ENCODE peak calls at places on chromosomes 12 and 14, in nine cellular contexts. F is WTC11; H is GM20000; B is left ventricle myocardium inferior; J is AG09309; Z is CD4-positive, alpha-beta T cell; Q is nephron progenitor cell; U is MM.1S; T is OCI-LY7. L is an unnamed sample.

GRCh38 chr12:132739600-132740312 is 21.9 kb downstream of the ANKLE2 start:
- DNase-seq in F (no peak), H (no peak), B (no peak), J (no peak), Z (no peak), Q (no peak), U (no peak), T (no peak), L (no peak)

GRCh38 chr12:120940799-120941198 is 36.6 kb upstream of the SPPL3 start:
- DNase-seq in F (no peak), H (no peak), B (no peak), J (no peak), Z (no peak), Q (no peak), U (no peak), T (no peak), L (no peak)

GRCh38 chr14:96027356-96028335 is 11.5 kb upstream of the C14orf132 start:
- DNase-seq in F (no peak), H (no peak), B (no peak), J (no peak), Z (peak), Q (no peak), U (no peak), T (no peak), L (no peak)

GRCh38 chr12:89350661-89351488 is 1.4 kb downstream of the DUSP6 start:
- DNase-seq in F (peak), H (peak), B (peak), J (no peak), Z (peak), Q (no peak), U (peak), T (no peak), L (no peak)

GRCh38 chr14:104512771-104513640 is 66.6 kb upstream of the C14orf180 start:
- DNase-seq in F (no peak), H (no peak), B (no peak), J (no peak), Z (no peak), Q (no peak), U (no peak), T (no peak), L (no peak)

GRCh38 chr12:54032220-54032619 is 630 bp upstream of the HOXC5 start:
- DNase-seq in F (no peak), H (no peak), B (no peak), J (no peak), Z (no peak), Q (peak), U (no peak), T (no peak), L (no peak)

GRCh38 chr12:50517456-50518048 is 12.8 kb downstream of the DIP2B start:
- DNase-seq in F (no peak), H (peak), B (no peak), J (no peak), Z (no peak), Q (no peak), U (peak), T (peak), L (peak)

GRCh38 chr14:99625476-99625875 is 19.5 kb upstream of the HHIPL1 start:
- DNase-seq in F (no peak), H (no peak), B (no peak), J (no peak), Z (no peak), Q (no peak), U (no peak), T (no peak), L (no peak)

GRCh38 chr12:20643822-20644221 is 51.3 kb upstream of the SLCO1C1 start:
- DNase-seq in F (no peak), H (no peak), B (no peak), J (no peak), Z (no peak), Q (no peak), U (no peak), T (no peak), L (no peak)

GRCh38 chr12:20641127-20641526 is 54.0 kb upstream of the SLCO1C1 start:
- DNase-seq in F (no peak), H (no peak), B (no peak), J (no peak), Z (no peak), Q (no peak), U (no peak), T (no peak), L (no peak)

DNA sequence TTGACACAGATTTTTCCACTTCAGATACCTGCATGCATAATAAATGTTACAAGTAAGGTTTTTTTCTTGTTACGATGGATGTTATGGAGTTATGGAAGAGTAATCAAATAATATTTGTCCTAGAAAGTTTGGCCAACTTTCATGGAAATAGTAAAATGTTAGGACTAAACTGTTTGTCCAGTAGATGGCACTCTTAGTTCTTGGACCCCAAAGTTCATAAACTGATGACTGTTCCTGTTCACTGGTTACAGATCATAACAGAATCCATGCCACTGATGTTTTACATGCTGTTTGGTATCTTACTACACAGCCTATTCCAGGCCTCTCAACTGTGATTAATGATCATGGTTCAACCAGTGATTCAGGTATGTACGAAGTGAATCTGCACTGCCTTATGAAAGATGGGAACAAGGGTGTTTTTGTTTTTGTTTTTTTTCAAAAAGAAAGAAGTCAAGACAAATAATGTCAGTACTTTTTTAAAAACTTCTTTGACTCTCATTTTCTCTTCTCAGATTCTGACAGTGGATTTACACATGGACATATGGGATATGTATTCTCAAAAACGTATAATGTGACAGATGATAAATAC is 48.8 kb upstream of the SLCO1C1 start:
- DNase-seq in F (no peak), H (peak), B (no peak), J (peak), Z (no peak), Q (no peak), U (peak), T (peak), L (no peak)
- TF ChIP-seq CTCF in F (no peak), H (peak), B (peak), J (peak), Z (no peak), Q (peak), U (peak), T (peak), L (peak)

DNA sequence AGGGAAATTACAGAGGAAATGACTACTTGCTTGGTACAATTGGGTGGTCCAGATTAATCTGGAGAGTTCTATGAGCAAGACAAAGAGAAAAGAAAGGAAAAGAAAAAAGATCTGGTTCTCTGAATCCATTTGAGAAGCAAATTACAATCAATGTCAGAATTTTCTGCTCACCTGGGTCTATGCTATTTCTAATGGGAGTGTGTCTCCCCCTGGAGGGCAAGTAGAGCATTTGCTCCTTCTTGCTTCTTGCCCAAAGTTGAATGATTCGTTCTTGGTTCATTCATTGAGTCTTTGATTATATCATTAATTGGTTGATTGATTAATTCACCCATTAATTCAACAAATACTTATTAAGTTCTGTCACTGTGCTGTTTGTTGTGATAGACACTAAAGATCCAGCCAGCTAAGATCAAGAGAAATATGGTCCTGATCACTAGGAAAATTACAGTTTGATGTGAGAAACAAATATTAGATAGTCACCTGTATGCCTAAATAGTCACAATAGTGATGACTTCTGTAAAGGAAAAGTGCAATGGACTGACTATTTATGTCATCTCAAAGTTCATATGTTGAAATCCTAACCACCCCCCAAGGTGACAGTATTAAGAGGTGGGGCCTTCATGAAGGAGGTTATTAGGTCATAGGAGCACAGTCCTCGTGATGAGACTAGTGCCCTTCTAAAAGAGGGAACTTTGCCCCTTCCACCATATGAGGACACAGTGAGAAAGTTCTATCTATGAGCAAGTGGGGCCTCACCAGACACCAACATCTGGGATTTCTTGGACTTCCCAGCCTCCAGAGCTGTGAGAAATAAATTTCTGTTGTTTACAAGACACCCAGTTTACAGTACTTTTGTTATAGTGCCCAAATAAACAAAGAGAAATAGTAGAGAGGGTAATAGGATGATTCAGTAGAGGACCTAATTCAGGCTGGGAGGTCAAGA is 8.0 kb upstream of the ASB8 start:
- DNase-seq in F (peak), H (peak), B (no peak), J (no peak), Z (no peak), Q (peak), U (peak), T (peak), L (peak)
- TF ChIP-seq CTCF in F (peak), H (peak), B (peak), J (peak), Z (peak), Q (peak), U (peak), T (peak), L (peak)

GRCh38 chr14:31326111-31326510 is 94.2 kb downstream of the HEATR5A start:
- DNase-seq in F (no peak), H (no peak), B (no peak), J (no peak), Z (no peak), Q (no peak), U (no peak), T (peak), L (no peak)
- TF ChIP-seq CTCF in F (no peak), H (no peak), B (no peak), J (peak), Z (peak), Q (no peak), U (no peak), T (peak), L (no peak)

GRCh38 chr12:115867854-115868253 is 409.6 kb downstream of the MED13L start:
- DNase-seq in F (no peak), H (no peak), B (no peak), J (no peak), Z (no peak), Q (no peak), U (no peak), T (no peak), L (no peak)
- TF ChIP-seq CTCF in F (no peak), H (no peak), B (no peak), J (no peak), Z (no peak), Q (no peak), U (no peak), T (no peak), L (no peak)

GRCh38 chr14:59427653-59428578 is 37.3 kb downstream of the GPR135 start:
- DNase-seq in F (no peak), H (no peak), B (peak), J (no peak), Z (no peak), Q (no peak), U (no peak), T (no peak), L (no peak)

GRCh38 chr14:59424707-59425106 is 40.5 kb downstream of the GPR135 start:
- DNase-seq in F (no peak), H (no peak), B (peak), J (no peak), Z (no peak), Q (no peak), U (no peak), T (no peak), L (no peak)

GRCh38 chr14:59422069-59422881 is 42.9 kb downstream of the GPR135 start:
- DNase-seq in F (no peak), H (peak), B (no peak), J (no peak), Z (no peak), Q (no peak), U (no peak), T (peak), L (peak)

GRCh38 chr14:59428581-59429012 is 36.6 kb downstream of the GPR135 start:
- DNase-seq in F (no peak), H (no peak), B (no peak), J (no peak), Z (no peak), Q (no peak), U (no peak), T (peak), L (no peak)

GRCh38 chr14:59425322-59425945 is 39.7 kb downstream of the GPR135 start:
- DNase-seq in F (no peak), H (no peak), B (peak), J (no peak), Z (no peak), Q (no peak), U (no peak), T (no peak), L (no peak)
- TF ChIP-seq CTCF in F (no peak), H (no peak), B (peak), J (peak), Z (no peak), Q (no peak), U (no peak), T (no peak), L (no peak)

GRCh38 chr12:16685107-16685506 is 79.1 kb upstream of the LMO3 start:
- DNase-seq in F (no peak), H (no peak), B (no peak), J (no peak), Z (no peak), Q (no peak), U (no peak), T (no peak), L (no peak)
- TF ChIP-seq CTCF in F (no peak), H (no peak), B (no peak), J (no peak), Z (no peak), Q (no peak), U (peak), T (peak), L (no peak)

DNA sequence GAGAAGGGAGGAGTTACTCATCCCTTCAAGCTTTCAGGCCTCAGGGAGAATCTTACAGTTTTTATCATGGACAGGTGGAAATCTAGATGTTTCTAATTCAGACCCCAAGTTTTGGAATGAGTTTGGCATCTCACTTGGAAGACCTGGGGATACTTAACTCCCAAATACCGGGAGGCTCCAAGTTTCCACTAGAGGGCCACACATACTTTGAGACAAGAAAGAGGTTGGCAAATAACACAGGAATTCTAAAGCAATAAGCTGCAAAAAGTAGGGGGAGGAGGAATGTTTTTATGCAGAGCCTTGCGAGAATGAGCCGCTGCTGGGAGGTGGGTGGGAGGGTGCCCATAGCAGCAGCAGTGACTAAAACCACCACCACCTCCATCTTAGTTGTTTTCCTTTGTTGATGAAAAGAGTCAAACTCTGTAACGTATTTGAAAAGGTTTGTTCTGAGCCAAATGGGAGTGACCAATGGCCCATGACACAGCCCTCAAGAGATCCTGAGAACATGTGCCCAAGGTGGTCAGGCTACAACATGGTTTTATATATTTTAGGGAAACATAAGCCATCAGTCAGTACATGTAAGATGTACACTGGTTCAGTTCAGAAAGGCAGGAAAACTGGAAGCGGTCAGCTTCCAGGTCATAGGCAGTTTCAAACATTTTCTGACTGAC is 34.2 kb upstream of the RNASE1 start:
- DNase-seq in F (peak), H (no peak), B (no peak), J (no peak), Z (no peak), Q (no peak), U (no peak), T (no peak), L (no peak)
- TF ChIP-seq CTCF in F (no peak), H (no peak), B (peak), J (peak), Z (no peak), Q (peak), U (no peak), T (peak), L (no peak)

GRCh38 chr12:82326905-82327503 is 31.2 kb downstream of the CCDC59 start:
- DNase-seq in F (no peak), H (no peak), B (no peak), J (peak), Z (no peak), Q (no peak), U (peak), T (peak), L (no peak)
- TF ChIP-seq CTCF in F (peak), H (no peak), B (peak), J (peak), Z (peak), Q (peak), U (peak), T (peak), L (peak)

GRCh38 chr12:102300824-102301461 is 103.3 kb upstream of the PMCH start:
- DNase-seq in F (peak), H (peak), B (no peak), J (peak), Z (no peak), Q (no peak), U (peak), T (peak), L (peak)
- TF ChIP-seq CTCF in F (no peak), H (peak), B (peak), J (peak), Z (no peak), Q (no peak), U (peak), T (peak), L (peak)